ENCODE peak calls at places on chromosomes 4 and X, in eight cellular contexts. T is colonic mucosa; Q is D341Med; Y is fibroblast of the conjunctiva; J is GM06990; D is Jurkat, Clone E6-1; R is HT1080; K is smooth muscle cell of the brain vasculature. M is an unnamed sample.
A peak's percentile ranks its signal among the peaks of the same experiment; 100 is the strongest.

GRCh38 chr4:88630756-88631155 is 38.5 kb downstream of the HERC3 start:
- DNase-seq in T (no peak), Q (no peak), Y (peak; percentile 52), J (no peak), D (no peak), R (peak; percentile 59), K (no peak), M (no peak)

GRCh38 chr4:2795558-2796260 is 2.8 kb downstream of the SH3BP2 start:
- DNase-seq in T (peak; percentile 31), Q (no peak), Y (no peak), J (no peak), D (no peak), R (no peak), K (no peak), M (no peak)

GRCh38 chr4:181909368-181909767 is 333.8 kb upstream of the TENM3 start:
- DNase-seq in T (no peak), Q (no peak), Y (peak; percentile 26), J (no peak), D (no peak), R (peak; percentile 13), K (peak; percentile 26), M (no peak)

GRCh38 chrX:53316121-53316859 is 34.9 kb upstream of the IQSEC2 start:
- DNase-seq in T (no peak), Q (no peak), Y (no peak), J (no peak), D (no peak), R (no peak), K (no peak), M (no peak)

GRCh38 chr4:88101165-88101564 is 57.3 kb downstream of the ABCG2 start:
- DNase-seq in T (no peak), Q (no peak), Y (no peak), J (no peak), D (no peak), R (no peak), K (no peak), M (peak; percentile 72)

GRCh38 chr4:155705664-155706063 is 39.0 kb downstream of the GUCY1A1 start:
- DNase-seq in T (no peak), Q (peak; percentile 28), Y (peak; percentile 1), J (no peak), D (no peak), R (peak; percentile 30), K (no peak), M (no peak)

GRCh38 chr4:24510091-24510490 is 74.3 kb downstream of the DHX15 start:
- DNase-seq in T (no peak), Q (no peak), Y (no peak), J (no peak), D (no peak), R (no peak), K (no peak), M (no peak)

GRCh38 chrX:69066021-69066757 is 99.1 kb downstream of the PJA1 start:
- DNase-seq in T (no peak), Q (no peak), Y (no peak), J (no peak), D (no peak), R (no peak), K (no peak), M (no peak)

GRCh38 chrX:21715825-21716224 is 42.1 kb downstream of the SMPX start:
- DNase-seq in T (no peak), Q (no peak), Y (no peak), J (no peak), D (no peak), R (no peak), K (no peak), M (no peak)

GRCh38 chrX:115017455-115017854 is at the start of gene IL13RA2:
- DNase-seq in T (no peak), Q (no peak), Y (peak; percentile 35), J (no peak), D (no peak), R (no peak), K (no peak), M (no peak)

GRCh38 chrX:143486105-143486504 is 31.2 kb downstream of the SPANXN3 start:
- DNase-seq in T (no peak), Q (no peak), Y (no peak), J (no peak), D (no peak), R (no peak), K (no peak), M (no peak)

GRCh38 chr4:74028504-74028903 is 10.0 kb downstream of the CXCL3 start:
- DNase-seq in T (no peak), Q (no peak), Y (no peak), J (no peak), D (no peak), R (no peak), K (no peak), M (no peak)

GRCh38 chr4:156291317-156291716 is 337.7 kb upstream of the CTSO start:
- DNase-seq in T (no peak), Q (no peak), Y (no peak), J (no peak), D (no peak), R (peak; percentile 45), K (no peak), M (no peak)